ENCODE peak calls at places on chromosomes 13 and 19, in ten cellular contexts. E, M, Z, N, W, P, O, A, V and I are unnamed samples.

GRCh38 chr19:20315543-20315942 is 148.5 kb downstream of the ZNF486 start:
- DNase-seq in E (no peak), M (no peak), Z (no peak), N (no peak), W (no peak), P (no peak), O (no peak), A (no peak), V (no peak), I (no peak)

GRCh38 chr13:100108913-100109507 is 20.1 kb downstream of the PCCA start:
- DNase-seq in E (no peak), M (no peak), Z (no peak), N (no peak), W (no peak), P (no peak), O (no peak), A (no peak), V (no peak), I (no peak)

GRCh38 chr13:102948006-102948405 is 102.2 kb downstream of the ERCC5 start:
- DNase-seq in E (no peak), M (no peak), Z (no peak), N (no peak), W (no peak), P (no peak), O (no peak), A (no peak), V (no peak), I (no peak)

GRCh38 chr13:109840201-109840892 is 54.0 kb upstream of the IRS2 start:
- DNase-seq in E (no peak), M (no peak), Z (no peak), N (no peak), W (no peak), P (no peak), O (no peak), A (no peak), V (no peak), I (no peak)

GRCh38 chr13:40187324-40187795 is 479.1 kb downstream of the FOXO1 start:
- DNase-seq in E (peak), M (no peak), Z (no peak), N (no peak), W (no peak), P (no peak), O (no peak), A (no peak), V (no peak), I (no peak)

GRCh38 chr13:43303040-43303729 is 279.8 kb downstream of the DNAJC15 start:
- DNase-seq in E (peak), M (no peak), Z (peak), N (peak), W (peak), P (no peak), O (no peak), A (no peak), V (peak), I (no peak)

GRCh38 chr13:101453784-101454201 is 1.3 kb downstream of the ITGBL1 start:
- DNase-seq in E (peak), M (no peak), Z (peak), N (no peak), W (no peak), P (no peak), O (no peak), A (no peak), V (no peak), I (no peak)

GRCh38 chr13:28718186-28718537 is 608 bp downstream of the SLC46A3 start:
- DNase-seq in E (no peak), M (no peak), Z (no peak), N (no peak), W (no peak), P (no peak), O (no peak), A (peak), V (no peak), I (no peak)

GRCh38 chr19:50377051-50377441 is 789 bp downstream of the NR1H2 start:
- DNase-seq in E (peak), M (no peak), Z (no peak), N (no peak), W (no peak), P (no peak), O (no peak), A (no peak), V (peak), I (no peak)

GRCh38 chr13:57823704-57824103 is 192.2 kb downstream of the PCDH17 start:
- DNase-seq in E (no peak), M (no peak), Z (no peak), N (no peak), W (no peak), P (no peak), O (no peak), A (no peak), V (no peak), I (peak)

GRCh38 chr13:73835138-73835721 is 299.0 kb downstream of the KLF12 start:
- DNase-seq in E (no peak), M (no peak), Z (no peak), N (no peak), W (no peak), P (no peak), O (no peak), A (no peak), V (peak), I (no peak)

GRCh38 chr13:98823442-98823841 is 71.0 kb upstream of the SLC15A1 start:
- DNase-seq in E (no peak), M (no peak), Z (no peak), N (no peak), W (no peak), P (no peak), O (no peak), A (no peak), V (no peak), I (no peak)
- TF ChIP-seq CTCF in E (no peak), M (no peak), Z (no peak), N (no peak), W (no peak), P (no peak), O (no peak), A (no peak), V (no peak), I (no peak)

GRCh38 chr19:24086974-24087595 is at the start of gene ZNF254:
- DNase-seq in E (peak), M (peak), Z (peak), N (peak), W (peak), P (peak), O (peak), A (peak), V (peak), I (peak)
- TF ChIP-seq CTCF in E (no peak), M (no peak), Z (no peak), N (no peak), W (no peak), P (no peak), O (no peak), A (no peak), V (no peak), I (peak)

GRCh38 chr19:53870485-53870844 is 2.8 kb downstream of the MYADM start:
- DNase-seq in E (peak), M (no peak), Z (no peak), N (no peak), W (no peak), P (no peak), O (no peak), A (no peak), V (peak), I (no peak)

GRCh38 chr19:53867225-53868090 is at the start of gene MYADM:
- DNase-seq in E (peak), M (peak), Z (peak), N (peak), W (peak), P (peak), O (peak), A (peak), V (peak), I (peak)

GRCh38 chr19:53871448-53871847 is 3.8 kb downstream of the MYADM start:
- DNase-seq in E (no peak), M (no peak), Z (no peak), N (no peak), W (no peak), P (no peak), O (no peak), A (no peak), V (no peak), I (no peak)

GRCh38 chr19:53868091-53868891 is 608 bp downstream of the MYADM start:
- DNase-seq in E (peak), M (no peak), Z (peak), N (peak), W (no peak), P (peak), O (no peak), A (no peak), V (peak), I (peak)

DNA sequence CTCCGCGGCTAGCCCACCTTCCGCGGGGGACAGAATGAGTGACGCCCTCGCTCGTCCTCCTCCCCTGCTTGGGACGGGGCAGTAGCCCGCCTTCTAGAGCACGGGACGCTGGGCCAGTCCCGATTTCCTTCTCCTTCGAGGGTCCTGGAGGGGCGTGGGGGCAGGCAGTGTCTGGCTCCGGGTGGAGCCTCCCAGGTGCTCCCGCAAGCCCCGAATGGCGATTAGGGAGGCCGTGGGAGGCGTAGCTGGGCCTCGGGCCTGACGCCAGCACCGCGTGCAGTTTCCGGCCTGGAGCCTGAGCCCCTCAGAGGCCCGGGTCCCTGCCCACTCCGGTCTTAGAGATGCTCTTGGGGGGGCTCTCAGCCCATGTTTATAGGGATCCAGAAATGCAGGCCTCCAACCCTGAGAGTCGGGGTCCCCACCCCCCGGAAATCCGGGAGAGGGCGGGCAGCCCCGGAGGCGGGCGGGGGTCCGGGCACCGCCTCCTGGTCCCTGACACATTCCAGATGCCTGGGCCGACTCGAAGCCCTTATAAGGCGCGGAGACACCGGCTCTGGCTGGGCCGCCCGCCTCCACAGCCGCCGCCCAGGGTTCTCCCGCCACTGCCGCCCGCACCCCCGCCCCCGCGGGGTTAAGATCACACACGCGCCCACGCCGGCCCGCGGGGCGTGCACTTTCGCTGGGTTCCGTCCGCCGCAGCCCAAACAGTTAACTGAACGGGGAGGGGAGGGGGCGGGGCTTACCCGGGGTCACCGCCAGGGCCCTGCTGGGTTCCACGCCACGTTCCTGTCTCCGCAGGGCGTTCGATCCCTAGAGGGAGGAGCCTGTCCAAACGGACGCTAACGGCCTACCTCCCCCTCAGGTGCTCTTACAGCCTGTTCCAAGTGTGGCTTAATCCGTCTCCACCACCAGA is 1.5 kb downstream of the MYADM start:
- DNase-seq in E (peak), M (peak), Z (peak), N (peak), W (peak), P (peak), O (peak), A (peak), V (peak), I (peak)
- TF ChIP-seq CTCF in E (peak), M (peak), Z (no peak), N (no peak), W (peak), P (peak), O (peak), A (peak), V (no peak), I (peak)

DNA sequence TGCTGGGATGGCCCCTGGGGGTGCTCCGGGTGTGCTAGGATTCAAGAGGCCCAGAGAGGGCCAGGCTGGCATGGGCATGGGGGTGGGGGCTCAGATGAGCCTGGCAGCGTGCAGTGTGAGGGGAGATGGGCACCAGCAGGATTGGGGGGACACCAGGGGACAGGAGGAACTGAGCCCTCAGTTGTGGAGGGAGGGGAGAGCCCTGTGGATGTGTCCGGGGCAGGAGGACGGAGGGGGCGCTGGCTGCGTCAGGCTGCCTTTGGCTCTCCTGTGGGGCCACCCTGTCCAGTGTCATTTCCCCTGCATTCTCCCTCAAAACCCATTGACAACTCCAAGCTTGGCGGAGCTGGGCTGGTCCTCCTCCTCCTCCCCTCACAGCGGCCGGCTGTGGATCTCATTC is 31.3 kb upstream of the ANKRD10 start:
- DNase-seq in E (no peak), M (no peak), Z (no peak), N (no peak), W (no peak), P (no peak), O (no peak), A (no peak), V (no peak), I (no peak)
- TF ChIP-seq CTCF in E (no peak), M (no peak), Z (no peak), N (no peak), W (no peak), P (no peak), O (no peak), A (no peak), V (no peak), I (no peak)

GRCh38 chr13:51158365-51158764 is 47.3 kb upstream of the C13orf42 start:
- DNase-seq in E (no peak), M (no peak), Z (no peak), N (no peak), W (no peak), P (no peak), O (no peak), A (no peak), V (peak), I (no peak)
- TF ChIP-seq CTCF in E (no peak), M (no peak), Z (no peak), N (no peak), W (no peak), P (no peak), O (no peak), A (no peak), V (no peak), I (no peak)

DNA sequence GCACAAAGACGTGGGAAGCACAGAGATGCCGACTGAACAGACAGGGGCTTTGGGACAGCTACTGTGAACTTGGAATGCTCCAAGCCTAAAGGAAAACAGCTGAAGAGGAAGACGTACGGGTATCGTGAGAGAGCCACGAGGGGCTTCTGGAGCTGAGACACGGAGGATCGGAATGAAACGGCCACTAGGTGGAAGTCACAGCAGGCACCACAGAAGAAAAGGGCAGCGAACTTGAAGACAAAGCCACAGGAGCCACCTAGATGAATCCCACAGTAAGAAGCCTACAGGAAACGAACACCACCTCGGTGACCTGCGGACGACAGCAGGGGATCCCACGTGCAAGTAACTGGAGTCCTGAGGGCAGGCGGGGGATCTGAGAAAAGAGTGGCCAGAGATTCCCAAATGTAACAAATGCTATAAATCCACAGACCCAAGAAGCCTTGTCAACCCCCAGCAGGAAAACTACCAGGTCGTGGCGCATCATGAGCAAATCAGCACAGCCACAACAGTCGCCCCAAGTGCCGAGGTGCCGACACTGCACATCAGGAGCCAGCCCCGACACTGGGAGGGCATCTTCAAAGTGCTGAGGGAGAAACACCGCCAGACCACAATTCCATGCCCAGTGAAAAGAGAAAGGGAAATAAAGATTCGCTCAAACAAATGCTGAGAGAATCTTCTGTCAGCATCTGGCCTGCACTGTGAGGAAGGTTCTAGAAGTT is 39.3 kb upstream of the ISYNA1 start:
- DNase-seq in E (peak), M (no peak), Z (no peak), N (no peak), W (no peak), P (no peak), O (no peak), A (no peak), V (no peak), I (no peak)
- TF ChIP-seq CTCF in E (no peak), M (no peak), Z (no peak), N (peak), W (peak), P (no peak), O (peak), A (no peak), V (no peak), I (peak)